ENCODE peak calls at places on chromosomes 11 and 22, in nine cellular contexts. L is breast epithelium, M is tibial nerve, O is heart left ventricle, H is GM12891, P is GM12892, V is Peyer's patch, T is esophagus squamous epithelium, Z is ovary. Y is an unnamed sample.

GRCh38 chr11:27304514-27304913 is 58.5 kb downstream of the CCDC34 start:
- DNase-seq in L (no peak), M (no peak), O (no peak), H (no peak), P (no peak), V (no peak), T (no peak), Z (no peak), Y (no peak)

GRCh38 chr11:65871811-65872548 is 620 bp downstream of the EFEMP2 start:
- DNase-seq in L (no peak), M (no peak), O (no peak), H (no peak), P (no peak), V (peak), T (no peak), Z (peak), Y (no peak)

GRCh38 chr11:16776716-16777115 is 38.3 kb downstream of the C11orf58 start:
- DNase-seq in L (no peak), M (no peak), O (no peak), H (no peak), P (no peak), V (no peak), T (no peak), Z (no peak), Y (no peak)

GRCh38 chr11:13073119-13073981 is 64.2 kb downstream of the RASSF10 start:
- DNase-seq in L (no peak), M (no peak), O (no peak), H (no peak), P (no peak), V (no peak), T (no peak), Z (no peak), Y (no peak)

GRCh38 chr22:20433191-20433590 is 4.4 kb downstream of the SCARF2 start:
- DNase-seq in L (no peak), M (no peak), O (no peak), H (no peak), P (no peak), V (peak), T (no peak), Z (peak), Y (peak)

GRCh38 chr11:10351768-10352641 is 47.1 kb downstream of the ADM start:
- DNase-seq in L (peak), M (no peak), O (peak), H (no peak), P (no peak), V (no peak), T (no peak), Z (no peak), Y (no peak)

GRCh38 chr11:86596861-86597632 is 75.4 kb downstream of the ME3 start:
- DNase-seq in L (no peak), M (no peak), O (peak), H (no peak), P (no peak), V (no peak), T (no peak), Z (no peak), Y (no peak)

GRCh38 chr11:1747753-1748466 is 2.5 kb downstream of the IFITM10 start:
- DNase-seq in L (no peak), M (no peak), O (no peak), H (no peak), P (peak), V (peak), T (no peak), Z (no peak), Y (peak)

GRCh38 chr11:62439785-62440602 is 21.2 kb downstream of the SCGB1A1 start:
- DNase-seq in L (peak), M (no peak), O (peak), H (no peak), P (no peak), V (peak), T (no peak), Z (peak), Y (no peak)

GRCh38 chr22:29202231-29203192 is 3.2 kb upstream of the EMID1 start:
- DNase-seq in L (peak), M (peak), O (peak), H (peak), P (peak), V (peak), T (no peak), Z (peak), Y (peak)

GRCh38 chr11:6608726-6609501 is 3.1 kb downstream of the TAF10 start:
- DNase-seq in L (peak), M (no peak), O (peak), H (no peak), P (no peak), V (no peak), T (no peak), Z (no peak), Y (no peak)

GRCh38 chr11:128208329-128209220 is 378.8 kb downstream of the ETS1 start:
- DNase-seq in L (peak), M (no peak), O (peak), H (no peak), P (no peak), V (no peak), T (no peak), Z (no peak), Y (no peak)

GRCh38 chr22:48545976-48546375 is 1281.7 kb downstream of the BRD1 start:
- DNase-seq in L (no peak), M (no peak), O (no peak), H (no peak), P (no peak), V (no peak), T (no peak), Z (no peak), Y (no peak)

GRCh38 chr22:43891360-43892182 is at the start of gene PNPLA5:
- DNase-seq in L (no peak), M (no peak), O (no peak), H (no peak), P (no peak), V (no peak), T (no peak), Z (no peak), Y (peak)

GRCh38 chr11:62721994-62722393 is 5.3 kb downstream of the HNRNPUL2 start:
- DNase-seq in L (no peak), M (no peak), O (no peak), H (no peak), P (no peak), V (no peak), T (no peak), Z (no peak), Y (no peak)

GRCh38 chr11:134224710-134225662 is 515 bp downstream of the VPS26B start:
- DNase-seq in L (peak), M (peak), O (peak), H (no peak), P (no peak), V (peak), T (no peak), Z (peak), Y (peak)

GRCh38 chr11:80700386-80700785 is 1259.6 kb upstream of the TENM4 start:
- DNase-seq in L (no peak), M (no peak), O (no peak), H (no peak), P (no peak), V (no peak), T (no peak), Z (no peak), Y (no peak)

GRCh38 chr22:47901911-47902310 is 1139.5 kb downstream of the TBC1D22A start:
- DNase-seq in L (no peak), M (no peak), O (no peak), H (no peak), P (no peak), V (no peak), T (no peak), Z (no peak), Y (no peak)

GRCh38 chr22:21624880-21625791 is 4.7 kb downstream of the YDJC start:
- DNase-seq in L (no peak), M (no peak), O (no peak), H (no peak), P (no peak), V (no peak), T (no peak), Z (no peak), Y (no peak)

GRCh38 chr11:1696608-1697570 is at the start of gene KRTAP5-6:
- DNase-seq in L (peak), M (no peak), O (no peak), H (no peak), P (no peak), V (no peak), T (no peak), Z (no peak), Y (peak)

GRCh38 chr22:21015051-21016006 is at the start of gene P2RX6:
- DNase-seq in L (no peak), M (no peak), O (no peak), H (no peak), P (no peak), V (no peak), T (no peak), Z (peak), Y (peak)

GRCh38 chr11:102798012-102798746 is at the start of gene MMP1:
- DNase-seq in L (no peak), M (no peak), O (no peak), H (no peak), P (no peak), V (peak), T (no peak), Z (no peak), Y (no peak)

GRCh38 chr11:11250470-11250869 is 102.6 kb downstream of the CSNK2A3 start:
- DNase-seq in L (no peak), M (no peak), O (no peak), H (no peak), P (no peak), V (no peak), T (no peak), Z (no peak), Y (no peak)

GRCh38 chr11:64069401-64070300 is 33.9 kb downstream of the FLRT1 start:
- DNase-seq in L (no peak), M (no peak), O (no peak), H (no peak), P (no peak), V (no peak), T (no peak), Z (no peak), Y (no peak)

GRCh38 chr11:113182288-113182687 is 132.1 kb upstream of the TTC12 start:
- DNase-seq in L (no peak), M (no peak), O (no peak), H (no peak), P (no peak), V (no peak), T (no peak), Z (no peak), Y (no peak)

GRCh38 chr11:133337905-133338536 is 194.3 kb downstream of the OPCML start:
- DNase-seq in L (no peak), M (no peak), O (no peak), H (no peak), P (no peak), V (no peak), T (no peak), Z (no peak), Y (no peak)

GRCh38 chr11:77083553-77084245 is 16.9 kb downstream of the CAPN5 start:
- DNase-seq in L (no peak), M (no peak), O (no peak), H (no peak), P (no peak), V (peak), T (no peak), Z (peak), Y (peak)

GRCh38 chr11:119789766-119790407 is 60.9 kb upstream of the NECTIN1 start:
- DNase-seq in L (no peak), M (no peak), O (no peak), H (no peak), P (no peak), V (no peak), T (no peak), Z (no peak), Y (peak)

GRCh38 chr11:74397531-74398243 is 546 bp downstream of the PGM2L1 start:
- DNase-seq in L (no peak), M (no peak), O (peak), H (peak), P (peak), V (no peak), T (no peak), Z (no peak), Y (peak)

GRCh38 chr11:60951909-60952741 is at the start of gene SLC15A3:
- DNase-seq in L (peak), M (peak), O (peak), H (peak), P (peak), V (no peak), T (peak), Z (peak), Y (peak)

GRCh38 chr11:47565340-47566165 is at the start of gene PTPMT1:
- DNase-seq in L (peak), M (no peak), O (peak), H (peak), P (peak), V (peak), T (no peak), Z (peak), Y (peak)

GRCh38 chr11:34415538-34415937 is 23.2 kb upstream of the CAT start:
- DNase-seq in L (no peak), M (no peak), O (no peak), H (no peak), P (no peak), V (no peak), T (no peak), Z (no peak), Y (no peak)

GRCh38 chr22:50169181-50169759 is 1.3 kb upstream of the PANX2 start:
- DNase-seq in L (no peak), M (no peak), O (no peak), H (no peak), P (no peak), V (no peak), T (no peak), Z (peak), Y (peak)

GRCh38 chr22:29030618-29031235 is 30.9 kb downstream of the C22orf31 start:
- DNase-seq in L (peak), M (peak), O (peak), H (no peak), P (no peak), V (peak), T (no peak), Z (peak), Y (peak)

GRCh38 chr11:89293966-89294679 is 116.4 kb downstream of the TYR start:
- DNase-seq in L (no peak), M (no peak), O (peak), H (no peak), P (no peak), V (peak), T (no peak), Z (peak), Y (no peak)

GRCh38 chr11:69598147-69598546 is 42.8 kb upstream of the CCND1 start:
- DNase-seq in L (no peak), M (no peak), O (no peak), H (no peak), P (no peak), V (no peak), T (no peak), Z (no peak), Y (no peak)
- TF ChIP-seq POLR2A in L (no peak), M (no peak), O (no peak), H (no peak), P (no peak), V (no peak), T (no peak), Z (no peak), Y (no peak)

DNA sequence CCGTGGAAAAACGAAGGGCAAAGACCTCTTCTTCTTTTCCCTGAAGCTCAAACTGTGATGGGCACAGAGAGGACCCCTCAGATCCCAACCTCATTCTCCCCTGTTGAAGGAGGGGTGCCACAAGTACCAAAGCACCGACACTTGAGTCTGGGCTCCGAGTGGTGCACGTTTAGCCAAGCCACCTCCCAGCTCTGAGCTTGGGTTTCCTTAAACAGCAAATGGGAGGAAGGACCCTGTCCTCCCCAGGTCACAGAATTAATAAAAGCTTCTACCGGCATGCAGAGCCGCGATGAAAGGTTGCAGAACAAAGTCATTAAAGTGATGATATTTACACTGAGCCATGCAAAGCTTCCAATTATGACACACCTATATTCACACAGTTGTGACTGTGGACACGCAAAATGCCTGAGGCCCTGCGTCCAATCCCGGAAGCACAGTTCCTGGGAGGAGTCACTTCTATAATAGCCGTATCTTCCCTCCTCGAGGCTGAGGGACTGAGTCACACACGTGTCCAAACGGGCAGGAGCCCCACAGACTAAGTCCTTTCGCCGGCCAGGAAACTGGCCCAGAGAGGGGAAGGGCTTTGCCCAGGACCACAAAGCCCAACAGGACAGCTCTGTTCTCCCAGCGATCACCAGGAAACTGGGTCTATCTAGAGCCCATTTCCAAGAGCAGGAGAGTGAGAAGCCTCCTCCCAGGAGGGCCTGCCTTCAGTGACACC is 922 bp upstream of the CSNK1E start:
- DNase-seq in L (peak), M (peak), O (peak), H (no peak), P (no peak), V (peak), T (peak), Z (peak), Y (no peak)
- TF ChIP-seq POLR2A in L (no peak), M (peak), O (peak), H (no peak), P (no peak), V (peak), T (peak), Z (no peak), Y (no peak)

GRCh38 chr22:36860438-36860820 is 377 bp upstream of the NCF4 start:
- DNase-seq in L (no peak), M (no peak), O (no peak), H (no peak), P (no peak), V (no peak), T (no peak), Z (no peak), Y (peak)

GRCh38 chr22:36860017-36860416 is 789 bp upstream of the NCF4 start:
- DNase-seq in L (no peak), M (no peak), O (no peak), H (no peak), P (no peak), V (no peak), T (no peak), Z (no peak), Y (no peak)

GRCh38 chr22:36858966-36859365 is 1.8 kb upstream of the NCF4 start:
- DNase-seq in L (no peak), M (no peak), O (no peak), H (no peak), P (no peak), V (no peak), T (no peak), Z (no peak), Y (no peak)

GRCh38 chr22:36862251-36863242 is 1.7 kb downstream of the NCF4 start:
- DNase-seq in L (no peak), M (no peak), O (peak), H (peak), P (peak), V (no peak), T (no peak), Z (no peak), Y (peak)

GRCh38 chr22:36860821-36861659 is at the start of gene NCF4:
- DNase-seq in L (no peak), M (peak), O (peak), H (peak), P (peak), V (no peak), T (peak), Z (no peak), Y (peak)
- TF ChIP-seq POLR2A in L (no peak), M (no peak), O (no peak), H (peak), P (peak), V (no peak), T (no peak), Z (no peak), Y (peak)

DNA sequence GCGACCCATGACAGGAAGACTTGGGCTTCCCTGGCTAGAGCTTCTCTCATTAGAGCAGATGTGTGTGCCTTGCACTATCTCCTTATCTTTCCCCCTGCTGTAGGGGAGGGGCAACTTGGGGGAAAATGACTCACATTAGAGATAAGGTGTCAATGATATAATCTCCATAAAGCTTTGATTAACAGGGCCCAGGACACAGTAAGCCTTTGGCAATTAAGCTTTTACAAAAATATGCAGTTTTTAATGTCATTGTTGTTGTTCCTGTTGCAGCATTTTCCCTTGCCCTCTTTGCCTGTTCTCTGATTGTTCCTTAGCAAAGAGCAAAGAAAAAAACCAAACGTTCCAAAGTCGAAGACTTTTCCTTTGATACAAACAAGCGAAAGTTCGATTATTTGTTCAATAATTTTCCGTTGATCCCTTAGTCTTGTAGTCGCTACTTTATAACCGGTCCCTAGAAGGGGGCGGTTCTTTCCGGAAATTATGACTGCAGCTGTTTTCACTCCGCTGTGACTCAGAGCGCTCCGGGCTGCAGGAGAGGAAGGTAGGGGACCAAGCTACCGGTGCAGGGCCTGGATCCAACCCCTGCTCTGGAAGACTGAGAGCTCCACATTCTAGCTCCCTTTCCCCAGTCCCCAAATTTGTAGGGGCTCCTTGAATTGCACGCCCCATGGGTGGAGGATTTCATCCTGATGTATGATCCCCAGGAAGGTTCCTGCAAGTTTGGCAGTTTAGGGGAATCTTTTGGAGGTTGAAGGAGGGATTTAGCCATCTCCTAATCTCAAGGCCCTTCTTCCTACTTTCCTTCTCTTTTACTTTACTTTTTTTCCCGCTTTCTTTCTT is at the start of gene VWA5A:
- DNase-seq in L (peak), M (peak), O (peak), H (peak), P (peak), V (peak), T (peak), Z (peak), Y (peak)
- TF ChIP-seq POLR2A in L (peak), M (peak), O (peak), H (peak), P (no peak), V (peak), T (peak), Z (peak), Y (peak)

GRCh38 chr11:118436639-118437045 is 350 bp downstream of the KMT2A start:
- DNase-seq in L (no peak), M (no peak), O (peak), H (no peak), P (peak), V (no peak), T (no peak), Z (no peak), Y (peak)

GRCh38 chr11:118434123-118434552 is 2.2 kb upstream of the KMT2A start:
- DNase-seq in L (no peak), M (no peak), O (no peak), H (no peak), P (no peak), V (no peak), T (no peak), Z (no peak), Y (no peak)

GRCh38 chr11:118435233-118435892 is 929 bp upstream of the KMT2A start:
- DNase-seq in L (no peak), M (no peak), O (peak), H (peak), P (peak), V (peak), T (no peak), Z (peak), Y (peak)

GRCh38 chr11:118435893-118436624 is at the start of gene KMT2A:
- DNase-seq in L (peak), M (peak), O (peak), H (peak), P (peak), V (peak), T (peak), Z (peak), Y (peak)

GRCh38 chr11:118434553-118435232 is 1.6 kb upstream of the KMT2A start:
- DNase-seq in L (no peak), M (no peak), O (peak), H (no peak), P (peak), V (peak), T (no peak), Z (peak), Y (peak)
- TF ChIP-seq POLR2A in L (no peak), M (no peak), O (no peak), H (no peak), P (no peak), V (no peak), T (no peak), Z (no peak), Y (no peak)

GRCh38 chr22:24554316-24555159 is at the start of gene GUCD1:
- DNase-seq in L (no peak), M (no peak), O (no peak), H (no peak), P (no peak), V (peak), T (no peak), Z (no peak), Y (no peak)
- TF ChIP-seq POLR2A in L (peak), M (peak), O (peak), H (peak), P (peak), V (peak), T (no peak), Z (peak), Y (peak)

Y was measured in spleen.